ENCODE peak calls at places on chromosomes 4 and X, in seven cellular contexts. K, J, Z, G, W, D and C are unnamed samples.

GRCh38 chr4:113024373-113024772 is 25.1 kb upstream of the ANK2 start:
- DNase-seq in J (no peak), D (no peak), Z (no peak), W (no peak), K (no peak), G (no peak), C (no peak)

GRCh38 chr4:152536545-152537182 is 772 bp upstream of the FBXW7 start:
- DNase-seq in J (peak; percentile 48), Z (peak; percentile 38), D (peak; percentile 71), W (peak; percentile 36), G (peak; percentile 69), K (peak; percentile 57), C (peak; percentile 59)

GRCh38 chrX:136046295-136046894 is 61.2 kb downstream of the SLC9A6 start:
- DNase-seq in G (no peak), W (no peak), Z (no peak), D (no peak), J (peak; percentile 46), K (no peak), C (peak; percentile 16)

GRCh38 chrX:135384161-135384836 is 37.4 kb upstream of the SMIM10L2A start:
- DNase-seq in W (no peak), G (no peak), D (no peak), J (no peak), Z (no peak), K (no peak), C (no peak)

GRCh38 chrX:88828011-88828410 is 81.0 kb downstream of the CPXCR1 start:
- DNase-seq in D (peak; percentile 49), J (no peak), W (no peak), K (no peak), Z (no peak), G (no peak), C (no peak)

GRCh38 chrX:104351173-104351769 is 96.5 kb upstream of the ESX1 start:
- DNase-seq in D (no peak), J (peak; percentile 79), K (peak; percentile 83), W (no peak), Z (no peak), G (no peak), C (peak; percentile 60)

GRCh38 chr4:108884596-108884995 is 121.7 kb upstream of the ETNPPL start:
- DNase-seq in D (peak; percentile 70), G (no peak), W (no peak), J (no peak), Z (no peak), K (peak; percentile 60), C (peak; percentile 15)

GRCh38 chr4:13920111-13920875 is 292.8 kb upstream of the BOD1L1 start:
- DNase-seq in Z (no peak), G (no peak), J (peak; percentile 50), D (no peak), K (no peak), W (no peak), C (no peak)

GRCh38 chrX:153301746-153302145 is 19.8 kb downstream of the PNMA6F start:
- DNase-seq in G (no peak), J (no peak), K (no peak), W (no peak), Z (no peak), D (no peak), C (no peak)

GRCh38 chr4:1418494-1419285 is 12.4 kb upstream of the NKX1-1 start:
- DNase-seq in J (no peak), D (no peak), K (no peak), Z (no peak), G (no peak), W (no peak), C (no peak)

GRCh38 chrX:97683256-97683655 is 799.5 kb downstream of the RPA4 start:
- DNase-seq in G (no peak), K (no peak), J (no peak), W (no peak), D (peak; percentile 33), Z (no peak), C (no peak)